ENCODE peak calls at places on chromosome 17, in six cellular contexts. T is activated CD4-positive, alpha-beta T cell treated with anti-CD3 and anti-CD28 coated beads, Interleukin-2, amount 10 ng/mL, durations not matched to agents 7 days and 5 days; O is Ammon's horn; Y is stimulated activated CD4-positive, alpha-beta T cell treated with anti-CD3 and anti-CD28 coated beads, Interleukin-1b, Interleukin-23, amount 100 ng/mL, for 1 hour; F is NCI-H1105; S is MV-4-11. B is an unnamed sample.
A peak's percentile ranks its signal among the peaks of the same experiment; 100 is the strongest.

GRCh38 chr17:5846001-5846400 is 224.2 kb upstream of the WSCD1 start:
- DNase-seq in T (no peak), O (no peak), Y (no peak), F (peak; percentile 2), S (no peak), B (no peak)

GRCh38 chr17:42920922-42921321 is 20.3 kb downstream of the G6PC1 start:
- DNase-seq in T (no peak), O (no peak), Y (no peak), F (no peak), S (no peak), B (no peak)

GRCh38 chr17:34974794-34975428 is 5.4 kb upstream of the LIG3 start:
- DNase-seq in T (no peak), O (no peak), Y (no peak), F (no peak), S (no peak), B (no peak)

GRCh38 chr17:66260265-66260664 is 31.1 kb upstream of the APOH start:
- DNase-seq in T (no peak), O (no peak), Y (no peak), F (no peak), S (no peak), B (no peak)

GRCh38 chr17:10357768-10358167 is 15.0 kb downstream of the MYH13 start:
- DNase-seq in T (peak; percentile 22), O (no peak), Y (no peak), F (no peak), S (no peak), B (no peak)

GRCh38 chr17:60680754-60681153 is 3.1 kb downstream of the BCAS3 start:
- DNase-seq in T (no peak), O (no peak), Y (no peak), F (no peak), S (no peak), B (no peak)

GRCh38 chr17:74532115-74532514 is 840 bp upstream of the CD300LB start:
- DNase-seq in T (no peak), O (peak; percentile 75), Y (no peak), F (no peak), S (peak; percentile 100), B (no peak)

GRCh38 chr17:50149099-50149424 is 1.4 kb downstream of the PPP1R9B start:
- DNase-seq in T (no peak), O (no peak), Y (no peak), F (no peak), S (no peak), B (no peak)

GRCh38 chr17:35540589-35541404 is 3.3 kb upstream of the SLFN12L start:
- DNase-seq in T (peak; percentile 41), O (peak; percentile 46), Y (no peak), F (no peak), S (peak; percentile 70), B (no peak)